ENCODE peak calls at places on chromosomes 16 and 17, in six cellular contexts. D is CD4-positive, alpha-beta T cell; W is transverse colon; A is cardiac muscle cell; E is BJ; N is breast epithelium. L is an unnamed sample.

GRCh38 chr16:85025781-85026653 is 1.6 kb upstream of the KIAA0513 start:
- DNase-seq in D (no peak), W (peak), A (no peak), E (no peak), N (no peak), L (no peak)

GRCh38 chr17:68491864-68492263 is 20.4 kb upstream of the PRKAR1A start:
- DNase-seq in D (no peak), W (peak), A (no peak), E (no peak), N (peak), L (no peak)

GRCh38 chr16:50668368-50669008 is 12.6 kb downstream of the SNX20 start:
- DNase-seq in D (no peak), W (no peak), A (no peak), E (no peak), N (peak), L (no peak)

GRCh38 chr17:78315355-78316114 is 44.3 kb downstream of the SOCS3 start:
- DNase-seq in D (peak), W (peak), A (no peak), E (peak), N (peak), L (peak)

GRCh38 chr17:81667754-81668153 is 1.2 kb downstream of the CCDC137 start:
- DNase-seq in D (no peak), W (no peak), A (no peak), E (no peak), N (no peak), L (no peak)

GRCh38 chr17:38674749-38675615 is at the start of gene EPOP:
- DNase-seq in D (peak), W (peak), A (peak), E (no peak), N (peak), L (peak)

GRCh38 chr16:60748366-60748765 is 1287.9 kb downstream of the CDH8 start:
- DNase-seq in D (no peak), W (no peak), A (no peak), E (peak), N (no peak), L (no peak)

GRCh38 chr16:27362570-27363245 is 39.3 kb upstream of the IL21R start:
- DNase-seq in D (no peak), W (no peak), A (no peak), E (no peak), N (no peak), L (no peak)

GRCh38 chr16:79826732-79827514 is 226.4 kb upstream of the MAF start:
- DNase-seq in D (no peak), W (no peak), A (no peak), E (no peak), N (no peak), L (no peak)

GRCh38 chr16:86391987-86392386 is 118.3 kb upstream of the FOXF1 start:
- DNase-seq in D (no peak), W (no peak), A (no peak), E (no peak), N (no peak), L (peak)

GRCh38 chr17:67272312-67273050 is 27.5 kb upstream of the HELZ start:
- DNase-seq in D (no peak), W (no peak), A (peak), E (no peak), N (no peak), L (no peak)

GRCh38 chr16:11572301-11572995 is 14.3 kb downstream of the LITAF start:
- DNase-seq in D (peak), W (peak), A (no peak), E (no peak), N (no peak), L (no peak)

GRCh38 chr17:46929413-46929812 is 6.5 kb downstream of the GOSR2 start:
- DNase-seq in D (no peak), W (no peak), A (no peak), E (peak), N (no peak), L (no peak)

DNA sequence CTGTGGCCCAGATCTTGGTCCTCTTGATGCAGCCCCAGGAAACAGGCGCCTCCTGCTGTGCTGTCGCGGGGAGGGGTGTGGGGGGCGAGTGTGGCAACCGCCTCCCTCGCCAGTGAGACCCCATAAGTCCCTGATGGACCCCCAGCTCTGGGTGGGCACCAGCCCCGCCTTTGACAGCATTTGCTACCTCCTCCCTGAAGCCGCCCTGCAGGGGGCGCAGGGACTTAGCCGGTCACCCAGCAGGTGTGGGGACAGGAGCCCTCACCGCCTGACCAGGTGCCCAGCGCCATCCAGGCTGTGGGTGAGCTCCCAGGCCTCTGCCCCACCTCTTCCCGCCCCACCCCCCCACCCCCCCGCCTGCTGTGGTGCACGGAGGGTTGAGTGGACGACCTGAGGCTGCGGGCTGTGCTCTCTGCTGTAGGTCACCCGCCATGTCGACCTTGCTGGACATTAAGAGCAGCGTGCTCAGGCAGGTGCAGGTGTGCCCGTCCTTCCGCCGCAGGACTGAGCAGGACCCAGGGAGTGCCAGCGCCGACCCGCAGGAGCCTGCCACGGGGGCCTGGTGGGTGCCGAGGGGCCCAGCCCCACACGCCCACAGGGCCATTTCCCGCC is 4.8 kb downstream of the BAIAP3 start:
- DNase-seq in D (no peak), W (peak), A (peak), E (no peak), N (no peak), L (no peak)
- TF ChIP-seq CTCF in D (no peak), W (peak), A (peak), E (peak), N (no peak), L (peak)

DNA sequence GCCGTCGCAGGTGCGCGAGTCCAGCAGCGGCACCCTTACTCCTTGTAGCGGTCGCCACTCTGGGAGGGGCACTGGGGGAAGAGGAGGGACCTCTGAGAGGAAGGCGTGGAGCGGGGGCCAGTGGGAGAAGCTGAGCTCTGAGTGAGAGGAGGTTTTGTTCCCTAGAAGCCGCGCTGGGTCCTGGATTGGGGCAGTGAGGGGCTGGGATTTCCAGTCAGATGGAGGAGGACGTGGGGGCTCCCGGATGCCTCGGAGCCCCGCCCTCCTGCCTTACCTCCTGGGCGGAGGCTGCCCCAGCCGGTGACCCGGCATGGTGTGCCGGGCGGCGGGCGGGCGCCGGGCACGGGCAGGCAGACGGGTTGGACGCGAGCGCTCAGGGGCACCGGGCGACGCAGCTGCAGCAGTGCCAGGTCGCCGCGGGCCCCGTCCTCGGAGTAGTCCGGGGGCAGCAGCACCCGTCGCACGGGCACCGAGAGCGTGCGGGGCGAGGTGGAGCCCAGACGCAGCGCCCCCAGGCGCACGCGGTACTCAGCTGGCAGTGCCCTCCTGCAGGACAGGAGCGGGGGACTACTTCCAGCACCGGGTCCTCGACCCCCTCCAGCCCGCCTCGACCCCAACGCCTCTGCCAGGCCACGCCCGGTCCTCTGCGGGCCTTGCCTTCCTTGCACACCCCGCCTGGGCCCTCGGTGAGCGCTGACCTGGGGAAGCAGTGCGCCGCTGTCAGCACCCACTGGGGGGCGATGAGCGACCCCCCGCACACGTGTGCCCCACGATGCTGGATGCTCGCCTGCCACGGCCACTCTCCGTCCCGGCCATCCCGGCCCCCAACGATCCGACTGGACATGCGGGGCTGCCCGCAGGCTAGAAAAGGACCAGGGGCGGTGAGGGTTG is 2.0 kb downstream of the PRSS33 start:
- DNase-seq in D (peak), W (peak), A (no peak), E (no peak), N (no peak), L (no peak)
- TF ChIP-seq CTCF in D (peak), W (peak), A (peak), E (peak), N (no peak), L (peak)

DNA sequence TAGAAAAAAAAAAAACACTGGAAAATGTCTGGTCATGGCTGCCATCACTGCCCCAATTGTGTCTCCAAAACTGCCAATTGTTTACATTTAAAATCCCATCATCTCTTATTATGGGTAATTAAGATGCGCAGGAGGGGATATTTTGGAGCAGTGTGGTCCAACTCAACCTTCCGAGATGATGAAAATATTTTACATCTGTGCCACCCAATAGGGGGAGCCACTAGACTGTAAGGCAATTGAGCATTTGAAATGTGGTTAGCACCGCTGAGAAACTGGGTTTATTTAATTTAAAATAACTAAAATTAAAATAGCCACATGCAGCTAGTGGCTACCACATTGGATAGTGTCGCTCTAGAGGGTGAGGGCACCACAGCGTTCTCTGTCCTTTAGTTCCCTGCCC is 3.6 kb downstream of the MPO start:
- DNase-seq in D (no peak), W (no peak), A (no peak), E (no peak), N (no peak), L (no peak)
- TF ChIP-seq CTCF in D (peak), W (peak), A (peak), E (peak), N (no peak), L (peak)

GRCh38 chr16:4135537-4135936 is 19.3 kb upstream of the ADCY9 start:
- DNase-seq in D (no peak), W (no peak), A (no peak), E (no peak), N (no peak), L (no peak)

GRCh38 chr16:4137438-4137837 is 21.2 kb upstream of the ADCY9 start:
- DNase-seq in D (no peak), W (no peak), A (no peak), E (no peak), N (no peak), L (no peak)

GRCh38 chr16:4133897-4134372 is 17.7 kb upstream of the ADCY9 start:
- DNase-seq in D (no peak), W (no peak), A (no peak), E (no peak), N (no peak), L (no peak)

GRCh38 chr16:4134434-4134833 is 18.2 kb upstream of the ADCY9 start:
- DNase-seq in D (no peak), W (no peak), A (no peak), E (no peak), N (no peak), L (no peak)

DNA sequence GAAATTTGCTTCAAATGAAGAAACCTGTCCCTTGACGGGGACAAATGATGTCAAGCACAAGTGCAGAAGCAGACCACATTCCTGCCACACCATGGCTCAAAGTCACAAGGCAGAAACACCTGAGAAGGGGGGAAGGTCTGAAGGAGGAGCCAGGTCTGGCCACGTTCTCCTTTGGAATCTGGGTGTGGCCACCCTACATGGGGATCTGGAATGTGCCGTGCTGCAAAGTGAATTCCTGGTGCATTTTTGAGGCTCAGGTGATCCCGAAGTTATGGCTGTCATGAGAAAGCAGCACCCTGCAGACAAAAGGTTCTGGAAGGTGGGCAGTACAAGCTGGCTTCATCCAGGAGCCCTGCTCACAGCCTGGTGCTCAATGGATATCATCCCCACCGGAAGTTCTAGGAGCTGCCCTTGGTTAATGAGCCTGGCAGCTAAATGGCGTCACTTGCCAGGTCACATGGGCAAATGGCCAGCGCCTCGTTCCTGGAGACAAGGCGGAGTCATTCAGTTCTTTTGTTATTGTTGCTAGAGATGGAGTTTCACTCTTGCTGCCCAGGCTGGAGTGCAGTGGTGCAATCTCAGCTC is 20.1 kb upstream of the ADCY9 start:
- DNase-seq in D (no peak), W (peak), A (no peak), E (no peak), N (peak), L (no peak)
- TF ChIP-seq CTCF in D (no peak), W (no peak), A (no peak), E (no peak), N (peak), L (no peak)

L was measured in AG04450.